ENCODE peak calls at places on chromosomes 13 and 19, in four cellular contexts. L is NT2/D1, E is mucosa of descending colon, F is esophagus squamous epithelium. H is an unnamed sample. For H3K4me1 and H3K9me3, the result is how much of the 10 kb centered on the place peaks cover.

GRCh38 chr13:73138276-73138950 is 79.6 kb downstream of the KLF5 start:
- DNase-seq in L (no peak), E (no peak), F (no peak), H (no peak)

GRCh38 chr13:38415233-38415632 is 65.6 kb downstream of the UFM1 start:
- DNase-seq in L (no peak), E (no peak), F (no peak), H (no peak)

GRCh38 chr13:107466326-107466725 is 749.0 kb downstream of the LIG4 start:
- DNase-seq in L (peak), E (no peak), F (no peak), H (no peak)

GRCh38 chr19:11130824-11131455 is 24.6 kb downstream of the SPC24 start:
- DNase-seq in L (peak), E (peak), F (no peak), H (peak)

GRCh38 chr13:42417624-42418023 is 145.7 kb downstream of the AKAP11 start:
- DNase-seq in L (no peak), E (no peak), F (no peak), H (no peak)

GRCh38 chr13:24692541-24692940 is 12.3 kb downstream of the ATP12A start:
- DNase-seq in L (no peak), E (no peak), F (no peak), H (no peak)

GRCh38 chr19:17765069-17765618 is 13.9 kb downstream of the FCHO1 start:
- DNase-seq in L (no peak), E (peak), F (no peak), H (peak)

GRCh38 chr13:31885994-31886393 is 145.6 kb upstream of the FRY start:
- DNase-seq in L (no peak), E (no peak), F (no peak), H (no peak)

GRCh38 chr13:34522818-34523217 is 419.3 kb upstream of the NBEA start:
- DNase-seq in L (no peak), E (no peak), F (no peak), H (no peak)

GRCh38 chr13:60572855-60573254 is 175.8 kb downstream of the TDRD3 start:
- DNase-seq in L (no peak), E (no peak), F (no peak), H (no peak)

GRCh38 chr19:12696366-12697335 is at the start of gene FBXW9:
- DNase-seq in L (peak), E (peak), F (peak), H (peak)

GRCh38 chr19:3833578-3834348 is 35.1 kb downstream of the ZFR2 start:
- DNase-seq in L (no peak), E (no peak), F (no peak), H (no peak)

GRCh38 chr13:109366521-109366920 is 419.9 kb downstream of the IRS2 start:
- DNase-seq in L (no peak), E (no peak), F (no peak), H (no peak)

GRCh38 chr19:44614313-44614712 is 950 bp downstream of the IGSF23 start:
- DNase-seq in L (no peak), E (no peak), F (no peak), H (peak)

GRCh38 chr13:79679334-79679733 is 198.4 kb downstream of the NDFIP2 start:
- DNase-seq in L (peak), E (peak), F (no peak), H (no peak)

GRCh38 chr19:7515471-7516226 is at the start of gene ZNF358:
- DNase-seq in L (no peak), E (peak), F (no peak), H (peak)

GRCh38 chr13:52800856-52801255 is 47.6 kb downstream of the PCDH8 start:
- DNase-seq in L (no peak), E (no peak), F (no peak), H (no peak)

GRCh38 chr13:108478179-108478578 is 151.2 kb upstream of the MYO16 start:
- DNase-seq in L (no peak), E (no peak), F (no peak), H (no peak)

GRCh38 chr13:82176761-82177160 is 1705.5 kb downstream of the SLITRK1 start:
- DNase-seq in L (no peak), E (no peak), F (no peak), H (no peak)

GRCh38 chr19:47421244-47421786 is 2.0 kb upstream of the MEIS3 start:
- DNase-seq in L (no peak), E (no peak), F (no peak), H (no peak)

GRCh38 chr13:20525144-20525600 is 485 bp downstream of the CRYL1 start:
- DNase-seq in L (no peak), E (peak), F (no peak), H (peak)

GRCh38 chr19:41427647-41428480 is 690 bp upstream of the B3GNT8 start:
- DNase-seq in L (no peak), E (peak), F (no peak), H (no peak)

GRCh38 chr13:54402495-54402894 is 1373.9 kb downstream of the OLFM4 start:
- DNase-seq in L (no peak), E (no peak), F (no peak), H (no peak)

GRCh38 chr19:29878973-29879654 is 62.9 kb upstream of the URI1 start:
- DNase-seq in L (no peak), E (no peak), F (no peak), H (no peak)

GRCh38 chr13:40776681-40777165 is 5.7 kb upstream of the MRPS31 start:
- DNase-seq in L (no peak), E (no peak), F (peak), H (no peak)

GRCh38 chr13:37621811-37622361 is 23.3 kb upstream of the POSTN start:
- DNase-seq in L (no peak), E (no peak), F (no peak), H (no peak)

GRCh38 chr13:114309806-114310410 is 4.4 kb upstream of the CHAMP1 start:
- DNase-seq in L (no peak), E (no peak), F (no peak), H (no peak)

GRCh38 chr13:77728265-77728966 is 30.9 kb downstream of the SLAIN1 start:
- DNase-seq in L (no peak), E (no peak), F (no peak), H (no peak)

GRCh38 chr13:39051157-39051556 is 12.9 kb downstream of the NHLRC3 start:
- DNase-seq in L (no peak), E (no peak), F (no peak), H (no peak)

GRCh38 chr13:38785490-38785889 is 98.6 kb downstream of the FREM2 start:
- DNase-seq in L (no peak), E (no peak), F (no peak), H (no peak)

GRCh38 chr13:34412817-34413365 is 529.2 kb upstream of the NBEA start:
- DNase-seq in L (no peak), E (no peak), F (no peak), H (no peak)

GRCh38 chr13:93116809-93117208 is 109.8 kb upstream of the GPC6 start:
- DNase-seq in L (no peak), E (no peak), F (no peak), H (no peak)

GRCh38 chr19:1862424-1863307 is 713 bp downstream of the KLF16 start:
- DNase-seq in L (no peak), E (peak), F (no peak), H (peak)

GRCh38 chr19:48539503-48540096 is 12.4 kb upstream of the SULT2B1 start:
- DNase-seq in L (no peak), E (no peak), F (no peak), H (no peak)

GRCh38 chr19:46205183-46205984 is 24.2 kb upstream of the IGFL1 start:
- DNase-seq in L (no peak), E (no peak), F (no peak), H (no peak)
- H3K4me1 ChIP-seq in L (under half), E (under half), F (under half), H (under half)

DNA sequence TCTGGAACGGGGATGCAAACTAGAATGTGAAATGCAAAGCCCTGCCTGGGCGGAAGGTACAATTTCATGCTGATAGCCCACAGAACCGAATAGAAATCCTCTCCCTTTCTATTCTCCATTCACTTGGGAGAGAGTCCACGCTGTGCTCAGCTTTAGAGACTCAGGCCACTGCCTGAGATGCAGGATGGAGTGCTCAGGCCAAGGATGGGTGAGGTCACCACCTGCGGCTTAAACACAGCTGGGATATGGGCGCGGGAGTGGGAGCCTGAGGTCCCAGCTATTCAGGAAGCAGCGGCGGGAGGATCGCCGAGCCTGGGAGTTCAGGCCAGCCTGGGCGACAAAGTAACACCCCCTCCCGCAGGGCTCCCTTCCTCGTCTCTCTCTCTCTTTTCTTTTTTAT is 446 bp upstream of the ZNF83 start:
- DNase-seq in L (no peak), E (peak), F (no peak), H (peak)
- H3K9me3 ChIP-seq in L (under half), E (under half), F (under half), H (under half)

DNA sequence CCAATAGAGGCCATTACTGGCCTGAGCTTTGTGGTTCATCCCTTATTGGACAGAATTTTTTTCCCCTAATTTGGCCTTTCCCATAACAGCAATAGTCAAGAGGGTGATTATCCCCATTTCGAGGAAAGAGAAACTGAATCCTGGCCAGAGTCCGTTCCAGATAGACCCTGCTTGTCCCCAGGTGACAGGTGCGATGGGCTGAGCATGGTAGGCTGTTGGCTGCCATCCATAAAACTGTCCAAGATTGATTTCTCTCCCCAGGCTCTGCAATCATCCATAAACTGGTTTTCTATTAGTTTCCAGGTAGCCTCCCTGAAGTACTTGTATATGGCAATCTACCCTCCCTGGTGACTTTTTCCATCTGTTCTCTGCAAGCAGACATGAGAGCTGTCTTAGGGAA is 25.4 kb downstream of the SERP2 start:
- DNase-seq in L (no peak), E (no peak), F (no peak), H (no peak)
- H3K4me1 ChIP-seq in L (under half), E (under half), F (under half), H (under half)

GRCh38 chr19:58118979-58119733 is 21.1 kb upstream of the ZSCAN18 start:
- DNase-seq in L (no peak), E (no peak), F (no peak), H (no peak)
- H3K9me3 ChIP-seq in L (half or more), E (half or more), F (half or more), H (under half)

DNA sequence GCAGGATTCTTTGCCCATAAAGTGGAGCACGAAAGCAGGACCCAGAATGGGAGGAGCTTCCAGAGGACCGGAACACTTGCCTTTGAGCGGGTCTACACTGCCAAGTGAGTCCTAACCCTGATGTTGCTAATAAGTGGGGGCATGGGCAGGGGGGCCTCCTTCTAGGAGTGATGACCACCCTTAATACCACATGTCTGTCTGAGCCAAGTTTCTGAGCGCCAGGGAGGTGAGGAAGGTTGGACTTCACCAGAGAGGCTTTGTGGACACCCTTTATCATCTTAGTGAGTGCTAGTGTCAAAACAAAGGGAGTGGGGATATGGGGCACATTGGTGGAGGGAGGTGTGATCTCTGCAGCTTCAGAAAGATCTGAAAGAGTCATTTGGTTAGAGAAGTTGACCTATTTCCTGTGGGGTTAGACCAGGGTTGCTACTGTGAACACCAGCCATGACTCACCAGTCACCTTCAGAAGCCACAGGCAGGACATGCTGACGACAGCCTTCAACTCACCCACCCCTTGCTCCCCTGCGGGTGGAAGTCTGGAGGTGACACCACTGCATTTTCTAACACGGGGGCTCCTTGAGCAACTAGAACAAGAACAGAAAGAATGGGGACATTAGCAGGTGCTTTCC is 8.8 kb downstream of the ALOX5AP start:
- DNase-seq in L (no peak), E (peak), F (peak), H (peak)
- H3K4me1 ChIP-seq in L (under half), E (under half), F (under half), H (under half)

H was measured in right lobe of liver.